ENCODE peak calls at places on chromosomes 6 and 20, in nine cellular contexts. K is posterior vena cava; B is fibroblast of mammary gland; P is stimulated activated CD4-positive, alpha-beta T cell treated with anti-CD3 and anti-CD28 coated beads, Interleukin-1b, Interleukin-23, amount 100 ng/mL, for 24 hours; J is activated T-helper 1 cell treated with anti-CD3 and anti-CD28 coated beads, Interleukin-2, amount 50 U/mL, for 16 hours; W is DMS53; D is adipocyte; R is AG04449; H is cardiac fibroblast. M is an unnamed sample.

GRCh38 chr6:142802124-142802523 is 142.9 kb downstream of the HIVEP2 start:
- DNase-seq in R (peak; percentile 99), B (peak; percentile 99), W (peak; percentile 17), D (peak; percentile 85), H (peak; percentile 91), P (peak; percentile 24), K (no peak), J (no peak), M (no peak)

GRCh38 chr6:101783287-101783686 is 389.8 kb downstream of the GRIK2 start:
- DNase-seq in R (no peak), W (no peak), D (no peak), K (no peak), B (no peak), H (no peak), J (no peak), P (no peak), M (no peak)

GRCh38 chr6:78629154-78629721 is 238.1 kb upstream of the IRAK1BP1 start:
- DNase-seq in R (no peak), K (no peak), J (no peak), B (peak; percentile 34), D (peak; percentile 37), W (peak; percentile 73), P (no peak), H (peak; percentile 53), M (no peak)

GRCh38 chr20:63102720-63103375 is 96.1 kb upstream of the BHLHE23 start:
- DNase-seq in P (peak; percentile 38), J (peak; percentile 39), B (peak; percentile 10), K (peak; percentile 83), D (peak; percentile 53), R (no peak), H (peak; percentile 37), W (no peak), M (no peak)

GRCh38 chr6:71047401-71047800 is 90.5 kb upstream of the B3GAT2 start:
- DNase-seq in P (no peak), H (no peak), R (no peak), D (no peak), B (no peak), W (no peak), K (no peak), J (no peak), M (no peak)

GRCh38 chr20:49388790-49389189 is 93.7 kb downstream of the KCNB1 start:
- DNase-seq in D (no peak), J (no peak), H (no peak), B (no peak), P (no peak), R (no peak), W (peak; percentile 9), K (no peak), M (no peak)

GRCh38 chr6:111715321-111715720 is 109.6 kb upstream of the TRAF3IP2 start:
- DNase-seq in W (peak; percentile 76), K (no peak), B (no peak), H (no peak), J (no peak), R (no peak), D (no peak), P (no peak), M (no peak)

GRCh38 chr20:62355527-62356142 is 11.5 kb downstream of the LAMA5 start:
- DNase-seq in D (no peak), J (no peak), H (peak; percentile 50), W (peak; percentile 93), R (no peak), K (no peak), B (peak; percentile 66), P (no peak), M (no peak)